ENCODE peak calls at places on chromosomes 13 and 19, in four cellular contexts. E, N, D and M are unnamed samples.

GRCh38 chr13:67148219-67148583 is 81.9 kb downstream of the PCDH9 start:
- DNase-seq in E (no peak), N (no peak), D (no peak), M (no peak)

GRCh38 chr13:94602467-94602866 is 810 bp downstream of the GPR180 start:
- DNase-seq in E (no peak), N (no peak), D (no peak), M (no peak)

GRCh38 chr19:36986131-36986530 is 70.0 kb downstream of the ZNF568 start:
- DNase-seq in E (no peak), N (no peak), D (no peak), M (no peak)

GRCh38 chr19:45553464-45553863 is 31.1 kb downstream of the OPA3 start:
- DNase-seq in E (no peak), N (no peak), D (no peak), M (no peak)

GRCh38 chr19:497861-498590 is 1.7 kb downstream of the MADCAM1 start:
- DNase-seq in E (no peak), N (peak), D (no peak), M (no peak)

GRCh38 chr13:82698383-82698782 is 1183.9 kb downstream of the SLITRK1 start:
- DNase-seq in E (no peak), N (no peak), D (no peak), M (no peak)

GRCh38 chr19:17097593-17098126 is 22.1 kb downstream of the MYO9B start:
- DNase-seq in E (no peak), N (no peak), D (no peak), M (peak)

GRCh38 chr19:49712397-49712859 is 21.5 kb downstream of the CPT1C start:
- DNase-seq in E (peak), N (peak), D (no peak), M (peak)

GRCh38 chr13:50762969-50763568 is 80.4 kb downstream of the DLEU7 start:
- DNase-seq in E (no peak), N (no peak), D (no peak), M (no peak)

GRCh38 chr19:42281175-42282035 is 12.4 kb downstream of the CIC start:
- DNase-seq in E (peak), N (no peak), D (no peak), M (peak)

GRCh38 chr13:69857188-69857821 is 250.3 kb upstream of the ATXN8OS start:
- DNase-seq in E (peak), N (peak), D (peak), M (peak)

GRCh38 chr13:37446503-37446902 is 152.1 kb downstream of the POSTN start:
- DNase-seq in E (no peak), N (no peak), D (no peak), M (no peak)

GRCh38 chr13:37202264-37202663 is 96.8 kb upstream of the CSNK1A1L start:
- DNase-seq in E (no peak), N (no peak), D (no peak), M (no peak)

GRCh38 chr19:51632126-51632525 is 1.9 kb upstream of the SIGLEC5 start:
- DNase-seq in E (no peak), N (no peak), D (no peak), M (no peak)

GRCh38 chr13:87131611-87132010 is 539.6 kb upstream of the SLITRK5 start:
- DNase-seq in E (no peak), N (no peak), D (no peak), M (no peak)

GRCh38 chr19:18912933-18913332 is 6.3 kb downstream of the COPE start:
- DNase-seq in E (no peak), N (no peak), D (no peak), M (no peak)

GRCh38 chr13:23289917-23290357 is 109.2 kb downstream of the SGCG start:
- DNase-seq in E (no peak), N (peak), D (no peak), M (no peak)

GRCh38 chr19:6138066-6138465 is 2.6 kb downstream of the ACSBG2 start:
- DNase-seq in E (no peak), N (peak), D (no peak), M (no peak)

GRCh38 chr19:43643326-43643725 is 3.7 kb upstream of the CADM4 start:
- DNase-seq in E (no peak), N (no peak), D (no peak), M (no peak)

GRCh38 chr13:29861694-29862110 is 11.3 kb upstream of the UBL3 start:
- DNase-seq in E (no peak), N (no peak), D (no peak), M (peak)

GRCh38 chr13:51500687-51501086 is 47.9 kb upstream of the INTS6 start:
- DNase-seq in E (no peak), N (no peak), D (no peak), M (no peak)

GRCh38 chr13:67878376-67878775 is 648.2 kb upstream of the PCDH9 start:
- DNase-seq in E (no peak), N (no peak), D (no peak), M (no peak)

GRCh38 chr19:46932346-46932745 is 71.5 kb downstream of the ARHGAP35 start:
- DNase-seq in E (no peak), N (no peak), D (no peak), M (no peak)

GRCh38 chr13:93147946-93148345 is 78.7 kb upstream of the GPC6 start:
- DNase-seq in E (no peak), N (no peak), D (no peak), M (no peak)

GRCh38 chr19:47240561-47240960 is 9.6 kb upstream of the BBC3 start:
- DNase-seq in E (no peak), N (no peak), D (no peak), M (no peak)

GRCh38 chr19:48424694-48425219 is 21.0 kb upstream of the GRWD1 start:
- DNase-seq in E (peak), N (no peak), D (no peak), M (no peak)

GRCh38 chr13:46104868-46105267 is at the start of gene CPB2:
- DNase-seq in E (no peak), N (no peak), D (no peak), M (peak)

GRCh38 chr13:46100191-46100877 is 4.5 kb downstream of the CPB2 start:
- DNase-seq in E (no peak), N (no peak), D (no peak), M (no peak)

GRCh38 chr13:46101002-46101401 is 3.8 kb downstream of the CPB2 start:
- DNase-seq in E (no peak), N (no peak), D (no peak), M (no peak)

GRCh38 chr13:46103037-46103436 is 1.8 kb downstream of the CPB2 start:
- DNase-seq in E (no peak), N (no peak), D (no peak), M (no peak)

GRCh38 chr13:46101488-46102289 is 3.1 kb downstream of the CPB2 start:
- DNase-seq in E (no peak), N (no peak), D (no peak), M (no peak)
- TF ChIP-seq PBX3 in E (no peak), N (no peak), D (no peak), M (no peak)

DNA sequence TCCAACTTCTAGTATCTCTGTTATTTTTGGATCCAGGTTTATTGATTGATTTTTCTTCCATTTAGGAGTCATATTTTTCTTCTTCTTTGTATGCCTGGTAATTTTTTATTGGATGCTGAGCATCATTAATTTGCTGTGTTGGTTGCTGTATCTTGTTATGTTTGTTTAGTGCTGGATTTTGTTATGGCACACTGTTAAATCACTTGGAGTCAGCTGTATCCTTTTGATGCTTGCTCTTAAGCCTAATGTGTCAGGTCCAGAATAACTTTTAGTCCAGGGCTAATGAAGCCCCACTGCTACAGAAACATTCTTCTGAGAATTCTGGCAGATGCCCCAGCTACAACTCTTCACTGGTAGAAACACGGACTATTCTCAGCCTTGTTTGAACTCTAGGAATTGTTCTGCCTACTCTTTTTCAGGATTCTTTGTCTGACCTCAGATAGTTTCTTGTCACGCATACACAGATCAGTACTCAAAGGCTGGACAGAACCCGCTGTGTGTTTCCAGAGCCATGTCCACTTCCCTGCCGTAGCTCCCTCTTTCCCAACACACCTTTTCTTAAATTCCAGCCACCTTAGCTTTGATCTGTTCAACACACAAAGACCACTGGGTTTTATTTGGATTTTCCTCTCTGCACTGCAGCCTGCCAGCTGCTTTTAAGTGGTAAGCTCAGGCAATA is 137.1 kb upstream of the WASF3 start:
- DNase-seq in E (no peak), N (no peak), D (no peak), M (peak)
- TF ChIP-seq PBX3 in E (no peak), N (no peak), D (no peak), M (no peak)

GRCh38 chr13:99996177-99996705 is 14.7 kb downstream of the ZIC2 start:
- DNase-seq in E (no peak), N (no peak), D (no peak), M (no peak)
- TF ChIP-seq PBX3 in E (no peak), N (no peak), D (no peak), M (no peak)

GRCh38 chr13:32320528-32320927 is 5.2 kb downstream of the BRCA2 start:
- DNase-seq in E (no peak), N (no peak), D (no peak), M (peak)
- TF ChIP-seq PBX3 in E (no peak), N (no peak), D (no peak), M (no peak)

DNA sequence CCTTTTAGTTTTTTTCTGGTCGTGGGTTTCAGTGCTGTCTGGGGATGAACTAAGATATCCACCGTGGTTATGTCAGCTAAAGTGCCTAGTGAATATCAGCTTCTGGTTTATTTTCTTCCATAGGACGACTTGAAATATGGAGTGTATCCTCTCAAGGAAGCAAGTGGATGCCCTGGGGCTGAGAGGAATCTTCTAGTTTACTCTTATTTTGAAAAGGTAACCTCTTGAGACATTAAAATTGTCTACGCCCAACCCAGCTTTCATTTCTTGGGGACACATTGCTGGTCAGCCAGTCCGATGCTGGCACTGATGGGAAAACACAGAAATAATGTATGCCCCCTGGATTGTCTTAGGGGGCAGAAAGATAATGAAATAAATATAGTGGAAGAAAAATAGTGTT is 1.6 kb downstream of the ZNF431 start:
- DNase-seq in E (no peak), N (no peak), D (no peak), M (no peak)
- TF ChIP-seq PBX3 in E (no peak), N (no peak), D (no peak), M (no peak)

DNA sequence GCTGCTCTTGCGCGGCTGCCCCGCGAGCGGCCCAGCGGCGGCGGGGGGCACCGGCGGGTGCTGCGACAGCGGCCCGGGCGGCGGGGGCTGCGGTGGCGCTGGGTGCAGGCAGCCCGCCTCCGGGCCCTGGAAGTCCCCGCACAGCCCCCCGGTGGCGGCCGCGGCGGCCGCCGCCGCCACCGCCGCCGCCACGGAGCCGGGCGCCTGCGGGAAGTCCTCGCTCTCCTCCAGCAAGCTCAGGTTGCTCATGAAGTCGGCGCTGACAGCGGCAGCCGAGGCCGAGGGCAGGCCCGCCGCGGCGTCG is 735 bp downstream of the FOXO1 start:
- DNase-seq in E (peak), N (peak), D (no peak), M (no peak)
- TF ChIP-seq PBX3 in E (no peak), N (no peak), D (no peak), M (no peak)

GRCh38 chr19:34260771-34261173 is 6.4 kb downstream of the GARRE1 start:
- DNase-seq in E (no peak), N (no peak), D (no peak), M (no peak)
- TF ChIP-seq PBX3 in E (no peak), N (no peak), D (no peak), M (no peak)

GRCh38 chr19:2543463-2544442 is 67.8 kb downstream of the GADD45B start:
- DNase-seq in E (peak), N (peak), D (no peak), M (peak)
- TF ChIP-seq PBX3 in E (no peak), N (peak), D (no peak), M (no peak)